ENCODE peak calls at places on chromosomes 5 and 9, in ten cellular contexts. Q is AG09309; H is CD8-positive, alpha-beta T cell; C is GM06990; N is right atrium auricular region; M is pancreas; E is fibroblast of lung; A is fibroblast of mammary gland; B is right lobe of liver; T is AG04449. L is an unnamed sample.

GRCh38 chr5:167951121-167951520 is 340.3 kb upstream of the WWC1 start:
- DNase-seq in Q (no peak), A (no peak), C (no peak), B (no peak), M (no peak), E (no peak), N (no peak), T (no peak), H (no peak), L (no peak)

GRCh38 chr5:179974946-179975712 is 67.4 kb upstream of the TBC1D9B start:
- DNase-seq in A (peak; percentile 12), C (peak; percentile 27), H (no peak), E (no peak), N (no peak), T (no peak), Q (no peak), M (no peak), B (peak; percentile 38), L (peak; percentile 59)

GRCh38 chr5:121273818-121274433 is 577.8 kb upstream of the FTMT start:
- DNase-seq in M (no peak), T (peak; percentile 44), Q (peak; percentile 31), N (no peak), A (peak; percentile 94), H (no peak), C (no peak), E (peak; percentile 63), B (no peak), L (no peak)

GRCh38 chr5:172325452-172325851 is 41.9 kb upstream of the UBTD2 start:
- DNase-seq in T (no peak), A (no peak), E (no peak), B (no peak), N (no peak), M (no peak), H (no peak), Q (no peak), C (no peak), L (no peak)

GRCh38 chr9:123069010-123069481 is 35.6 kb downstream of the GPR21 start:
- DNase-seq in A (peak; percentile 92), M (no peak), T (peak; percentile 95), B (no peak), E (peak; percentile 95), Q (peak; percentile 96), C (no peak), N (no peak), H (no peak), L (no peak)

GRCh38 chr9:14455243-14455642 is 141.3 kb upstream of the NFIB start:
- DNase-seq in H (no peak), Q (no peak), B (no peak), M (no peak), C (no peak), E (no peak), A (no peak), N (no peak), T (no peak), L (no peak)

GRCh38 chr9:38145526-38146053 is 76.6 kb upstream of the SHB start:
- DNase-seq in C (no peak), N (no peak), Q (no peak), B (no peak), T (no peak), H (no peak), M (no peak), E (no peak), A (no peak), L (no peak)

GRCh38 chr9:136930014-136930413 is 14.5 kb downstream of the FBXW5 start:
- DNase-seq in E (no peak), Q (no peak), T (no peak), B (no peak), C (no peak), M (no peak), N (no peak), H (no peak), A (no peak), L (no peak)

GRCh38 chr9:71850996-71851395 is 60.0 kb downstream of the ABHD17B start:
- DNase-seq in E (no peak), A (no peak), B (no peak), N (no peak), Q (no peak), H (no peak), T (no peak), C (no peak), M (no peak), L (no peak)

GRCh38 chr9:126706698-126707053 is 92.9 kb downstream of the LMX1B start:
- DNase-seq in M (no peak), B (no peak), E (no peak), H (no peak), C (no peak), A (no peak), N (no peak), T (no peak), Q (no peak), L (no peak)

GRCh38 chr9:470041-470781 is 255.5 kb downstream of the DOCK8 start:
- DNase-seq in H (peak; percentile 97), E (peak; percentile 79), A (peak; percentile 71), M (peak; percentile 82), N (peak; percentile 81), C (peak; percentile 87), T (peak; percentile 5), B (peak; percentile 83), Q (peak; percentile 8), L (peak; percentile 94)

GRCh38 chr9:470795-471194 is 256.1 kb downstream of the DOCK8 start:
- DNase-seq in M (no peak), T (no peak), H (no peak), N (no peak), A (no peak), C (no peak), B (no peak), E (no peak), Q (no peak), L (no peak)

GRCh38 chr9:466749-467148 is 252.1 kb downstream of the DOCK8 start:
- DNase-seq in E (no peak), N (no peak), T (no peak), M (no peak), H (no peak), A (no peak), Q (no peak), C (no peak), B (no peak), L (no peak)

GRCh38 chr9:469672-470040 is 255.0 kb downstream of the DOCK8 start:
- DNase-seq in Q (no peak), T (no peak), A (no peak), N (no peak), B (peak; percentile 22), C (no peak), H (no peak), M (peak; percentile 41), E (no peak), L (peak; percentile 72)

DNA sequence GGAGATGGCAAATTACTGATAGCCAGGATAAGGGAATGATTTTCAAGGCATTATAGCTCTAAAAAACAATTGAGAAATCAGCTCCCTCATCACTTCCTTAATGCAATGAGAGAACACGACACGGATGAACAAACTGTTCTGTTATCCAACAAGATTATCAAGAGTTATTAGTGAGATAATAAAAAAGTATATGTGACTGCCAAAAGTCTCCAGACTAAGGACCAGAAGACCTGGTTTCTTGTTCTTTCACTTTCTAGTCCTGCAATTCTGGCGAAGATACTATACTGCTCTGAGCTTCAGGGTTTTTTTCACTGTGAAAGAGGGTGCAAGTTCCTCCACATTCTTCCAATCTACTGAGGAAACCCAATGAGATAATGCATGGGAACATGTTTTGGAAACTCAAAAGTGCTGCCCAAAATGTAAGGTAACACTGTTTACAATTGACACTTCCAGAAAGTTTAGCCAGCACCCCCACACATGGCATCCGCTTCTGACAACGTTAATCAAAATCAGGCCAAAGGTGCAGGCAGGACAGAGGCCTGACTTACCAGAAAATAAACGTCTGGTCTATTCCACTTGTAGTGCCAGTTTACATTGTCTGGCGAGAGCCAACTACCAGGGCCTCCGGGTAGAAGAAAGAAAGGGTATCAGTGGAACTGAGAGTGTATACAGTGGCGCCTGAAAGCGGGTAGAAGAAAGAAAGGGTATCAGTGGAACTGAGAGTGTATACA is 254.3 kb downstream of the DOCK8 start:
- DNase-seq in B (no peak), Q (no peak), N (no peak), T (no peak), H (peak; percentile 59), E (no peak), C (no peak), M (peak; percentile 20), A (no peak), L (peak; percentile 25)
- H3K4me3 ChIP-seq in B (no peak overlapping the region), Q (no peak overlapping the region), N (peak overlapping the region; percentile 59), T (no peak overlapping the region), H (peak overlapping the region; percentile 75), E (peak overlapping the region; percentile 22), C (peak overlapping the region; percentile 23), M (peak overlapping the region; percentile 44), A (no peak overlapping the region), L (peak overlapping the region; percentile 80)

GRCh38 chr5:91641730-91642350 is 258.7 kb upstream of the ARRDC3 start:
- DNase-seq in Q (peak; percentile 5), C (peak; percentile 3), M (no peak), E (peak; percentile 36), H (no peak), T (no peak), B (no peak), A (peak; percentile 66), N (no peak), L (peak; percentile 44)
- TF ChIP-seq CTCF in Q (peak; percentile 26), C (peak; percentile 56), M (peak; percentile 59), E (peak; percentile 38), H (peak; percentile 62), T (peak; percentile 18), B (peak; percentile 44), A (peak; percentile 52), N (peak; percentile 73), L (peak; percentile 47)

DNA sequence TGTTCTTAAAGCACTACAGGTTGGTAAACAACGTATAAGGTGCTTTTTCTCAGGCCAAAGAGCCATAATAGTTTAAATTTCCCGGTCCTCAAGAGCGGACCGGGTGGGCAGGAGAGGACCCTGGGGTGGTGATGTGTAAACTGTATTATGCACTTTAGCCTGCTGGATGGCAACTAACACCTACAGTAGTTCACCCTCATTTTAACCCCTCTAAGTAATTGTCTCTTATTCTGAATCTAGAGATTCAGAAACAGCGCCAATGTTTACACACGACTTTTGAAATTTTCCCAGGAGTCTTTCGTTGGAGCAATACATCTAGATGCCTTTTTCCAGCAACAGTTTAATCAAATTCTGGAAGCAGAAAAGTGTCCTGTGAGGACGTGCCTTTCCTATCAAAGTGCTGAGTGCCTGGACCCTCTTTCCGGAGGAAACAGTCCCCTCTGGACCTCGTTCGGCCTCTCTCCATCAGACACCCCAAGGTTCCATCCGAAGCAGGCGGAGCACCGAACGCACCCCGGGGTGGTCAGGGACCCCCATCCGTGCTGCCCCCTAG is 676 bp upstream of the OCLN start:
- DNase-seq in C (no peak), E (no peak), M (no peak), N (no peak), B (no peak), Q (no peak), T (no peak), H (no peak), A (no peak), L (no peak)
- H3K4me3 ChIP-seq in C (peak overlapping the region; percentile 90), E (peak overlapping the region; percentile 63), M (peak overlapping the region; percentile 52), N (peak overlapping the region; percentile 61), B (peak overlapping the region; percentile 76), Q (peak overlapping the region; percentile 33), T (peak overlapping the region; percentile 58), H (peak overlapping the region; percentile 43), A (peak overlapping the region; percentile 55), L (peak overlapping the region; percentile 85)

DNA sequence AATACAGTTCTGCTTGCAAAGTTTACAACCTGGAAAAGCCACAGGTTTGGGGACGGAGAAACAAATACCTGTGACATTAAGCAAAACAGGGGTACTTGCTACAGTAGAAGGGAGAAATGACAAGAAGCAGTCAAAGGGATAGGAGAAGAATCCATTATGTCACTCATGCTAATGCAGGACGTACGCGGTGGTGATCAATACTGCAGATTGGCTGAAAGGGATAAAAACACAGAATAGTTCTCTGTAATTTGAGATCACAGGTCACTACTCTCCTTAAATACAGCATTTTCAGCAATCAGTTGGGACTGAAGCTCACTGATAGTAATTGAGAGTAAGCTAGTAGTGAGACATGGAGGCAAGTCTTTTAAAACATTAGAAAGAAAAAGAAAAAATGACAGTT is 130.3 kb upstream of the MTAP start:
- DNase-seq in B (no peak), C (no peak), T (no peak), M (no peak), Q (no peak), E (no peak), H (no peak), A (no peak), N (no peak), L (no peak)
- TF ChIP-seq CTCF in B (no peak), C (no peak), T (no peak), M (no peak), Q (no peak), E (no peak), H (no peak), A (no peak), N (no peak), L (no peak)